ENCODE peak calls at places on chromosomes 4 and X, in six cellular contexts. I is HEK293T, B is G401, J is SW480, D is fibroblast of villous mesenchyme, K is EH. L is an unnamed sample.

GRCh38 chr4:8280876-8281440 is 11.4 kb downstream of the HTRA3 start:
- DNase-seq in I (no peak), B (no peak), J (no peak), D (no peak), K (no peak), L (no peak)

GRCh38 chr4:76420311-76420710 is 630 bp downstream of the CCDC158 start:
- DNase-seq in I (no peak), B (peak), J (no peak), D (no peak), K (no peak), L (no peak)

GRCh38 chrX:9465380-9466114 is 689 bp downstream of the TBL1X start:
- DNase-seq in I (peak), B (peak), J (peak), D (no peak), K (peak), L (peak)

GRCh38 chr4:189202182-189202868 is 738.3 kb upstream of the FRG1 start:
- DNase-seq in I (peak), B (no peak), J (peak), D (peak), K (peak), L (peak)

GRCh38 chr4:47071863-47072441 is 40.6 kb downstream of the GABRB1 start:
- DNase-seq in I (no peak), B (no peak), J (no peak), D (peak), K (peak), L (peak)

GRCh38 chr4:48778431-48779094 is 1.5 kb downstream of the FRYL start:
- DNase-seq in I (no peak), B (peak), J (peak), D (peak), K (peak), L (peak)

GRCh38 chr4:125265846-125266245 is 48.9 kb upstream of the FAT4 start:
- DNase-seq in I (no peak), B (no peak), J (no peak), D (no peak), K (no peak), L (no peak)

GRCh38 chr4:43339435-43339834 is 446.9 kb downstream of the GRXCR1 start:
- DNase-seq in I (no peak), B (no peak), J (no peak), D (peak), K (no peak), L (no peak)

GRCh38 chr4:150976478-150977118 is 38.5 kb downstream of the LRBA start:
- DNase-seq in I (peak), B (no peak), J (no peak), D (no peak), K (no peak), L (no peak)

GRCh38 chr4:70601422-70602039 is 9.5 kb downstream of the AMBN start:
- DNase-seq in I (peak), B (peak), J (peak), D (peak), K (peak), L (peak)

GRCh38 chr4:79927931-79928330 is 145.1 kb downstream of the ANTXR2 start:
- DNase-seq in I (no peak), B (no peak), J (no peak), D (no peak), K (no peak), L (no peak)

GRCh38 chr4:132445386-132445785 is 703.7 kb upstream of the PCDH10 start:
- DNase-seq in I (no peak), B (no peak), J (no peak), D (no peak), K (no peak), L (no peak)